ENCODE peak calls at places on chromosome 10, in five cellular contexts. H is heart right ventricle; N is stomach; R is prostate gland; B is CD4-positive, CD25-positive, alpha-beta regulatory T cell. P is an unnamed sample. For H3K4me1, the result is how much of the 10 kb centered on the place peaks cover.

GRCh38 chr10:93376372-93377296 is 105.5 kb downstream of the MYOF start:
- DNase-seq in B (peak), N (peak), R (peak), H (peak), P (peak)

GRCh38 chr10:19702215-19702614 is 114.0 kb upstream of the PLXDC2 start:
- DNase-seq in H (no peak), N (no peak), R (no peak), B (no peak), P (no peak)

GRCh38 chr10:38157270-38157685 is 63.1 kb downstream of the ZNF37A start:
- DNase-seq in H (no peak), R (no peak), B (no peak), N (no peak), P (no peak)

GRCh38 chr10:71701733-71702132 is 17.8 kb downstream of the C10orf105 start:
- DNase-seq in H (no peak), B (no peak), N (no peak), R (no peak), P (no peak)

GRCh38 chr10:86170255-86171153 is 196.1 kb downstream of the GRID1 start:
- DNase-seq in H (no peak), N (no peak), R (no peak), B (no peak), P (no peak)

GRCh38 chr10:70784476-70784875 is 701 bp downstream of the TBATA start:
- DNase-seq in H (no peak), B (no peak), N (no peak), R (no peak), P (no peak)

GRCh38 chr10:102118867-102119266 is 1.3 kb downstream of the LDB1 start:
- DNase-seq in B (no peak), R (peak), N (peak), H (peak), P (peak)

GRCh38 chr10:119633538-119634218 is 17.5 kb upstream of the BAG3 start:
- DNase-seq in B (no peak), N (no peak), R (no peak), H (no peak), P (no peak)

GRCh38 chr10:21944727-21945386 is 58.7 kb downstream of the DNAJC1 start:
- DNase-seq in H (no peak), B (no peak), N (no peak), R (no peak), P (no peak)

GRCh38 chr10:15856328-15857000 is 3.8 kb downstream of the MINDY3 start:
- DNase-seq in B (no peak), H (no peak), N (no peak), R (no peak), P (no peak)

GRCh38 chr10:80155696-80156215 is 23.2 kb downstream of the PLAC9 start:
- DNase-seq in B (no peak), R (no peak), H (no peak), N (no peak), P (peak)

GRCh38 chr10:127878474-127879055 is 14.2 kb downstream of the CLRN3 start:
- DNase-seq in N (no peak), B (no peak), H (no peak), R (no peak), P (no peak)

GRCh38 chr10:86355571-86356038 is 11.0 kb downstream of the GRID1 start:
- DNase-seq in N (no peak), H (peak), R (no peak), B (no peak), P (peak)

GRCh38 chr10:72011468-72011867 is 47.3 kb downstream of the CHST3 start:
- DNase-seq in N (no peak), R (peak), B (no peak), H (no peak), P (no peak)

GRCh38 chr10:6741561-6741960 is 161.5 kb upstream of the PRKCQ start:
- DNase-seq in B (no peak), R (no peak), N (no peak), H (no peak), P (no peak)

GRCh38 chr10:106804992-106805391 is 359.5 kb downstream of the SORCS1 start:
- DNase-seq in H (no peak), R (no peak), N (no peak), B (no peak), P (no peak)

GRCh38 chr10:121668336-121669009 is 70.2 kb upstream of the FGFR2 start:
- DNase-seq in N (peak), R (peak), H (peak), B (no peak), P (peak)

GRCh38 chr10:5944389-5945202 is 32.7 kb downstream of the IL15RA start:
- DNase-seq in H (no peak), N (peak), B (no peak), R (peak), P (peak)

GRCh38 chr10:101044117-101044516 is 13.1 kb downstream of the SFXN3 start:
- DNase-seq in N (no peak), R (no peak), B (no peak), H (no peak), P (no peak)

GRCh38 chr10:124704428-124704805 is 39.8 kb downstream of the FAM53B start:
- DNase-seq in R (no peak), N (no peak), B (no peak), H (no peak), P (no peak)

GRCh38 chr10:522350-522749 is 167.1 kb downstream of the DIP2C start:
- DNase-seq in N (no peak), R (no peak), H (no peak), B (no peak), P (no peak)

GRCh38 chr10:21534611-21535493 is 820 bp downstream of the MLLT10 start:
- DNase-seq in N (peak), H (peak), R (peak), B (peak), P (peak)

GRCh38 chr10:46312953-46313352 is 26.2 kb downstream of the ANTXRL start:
- DNase-seq in B (no peak), R (no peak), N (no peak), H (no peak), P (no peak)

GRCh38 chr10:25820496-25821415 is 113.3 kb upstream of the MYO3A start:
- DNase-seq in H (no peak), B (no peak), R (no peak), N (no peak), P (no peak)

DNA sequence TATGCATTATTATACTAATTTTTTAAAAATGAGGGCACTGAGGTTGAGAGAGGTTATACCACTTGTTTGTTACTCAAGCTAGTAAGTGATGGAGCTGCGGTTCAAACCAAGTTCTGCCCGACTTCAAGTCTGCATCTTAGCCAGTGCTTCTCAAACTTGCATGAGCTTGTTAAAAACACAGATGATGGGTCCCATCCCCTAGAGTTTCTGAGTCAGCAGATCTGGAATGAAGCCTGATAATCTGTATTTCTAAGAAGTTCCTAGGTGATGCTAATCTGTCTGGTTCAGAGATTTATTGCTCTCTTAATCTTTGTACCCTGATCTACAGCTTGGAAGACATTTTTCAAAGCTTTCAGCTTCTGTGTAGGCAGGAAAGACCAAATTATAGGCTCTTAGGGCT is 67.7 kb upstream of the CC2D2B start:
- DNase-seq in B (no peak), N (no peak), H (no peak), R (no peak), P (no peak)
- H3K27ac ChIP-seq in B (peak), N (peak), H (no peak), R (no peak), P (no peak)

GRCh38 chr10:78287618-78288017 is 254.0 kb downstream of the RPS24 start:
- DNase-seq in N (no peak), B (no peak), H (no peak), R (no peak), P (no peak)

GRCh38 chr10:78283069-78283682 is 249.5 kb downstream of the RPS24 start:
- DNase-seq in B (no peak), H (no peak), R (no peak), N (no peak), P (no peak)

GRCh38 chr10:78288716-78289115 is 255.1 kb downstream of the RPS24 start:
- DNase-seq in B (no peak), H (no peak), N (no peak), R (no peak), P (no peak)

GRCh38 chr10:78286186-78286585 is 252.5 kb downstream of the RPS24 start:
- DNase-seq in H (no peak), B (no peak), R (no peak), N (no peak), P (no peak)

GRCh38 chr10:78286675-78287074 is 253.0 kb downstream of the RPS24 start:
- DNase-seq in H (no peak), N (no peak), B (no peak), R (no peak), P (no peak)
- H3K4me1 ChIP-seq in H (under half), N (under half), B (under half), R (under half), P (under half)

GRCh38 chr10:132532174-132532573 is 5.4 kb upstream of the INPP5A start:
- DNase-seq in R (no peak), B (no peak), H (no peak), N (no peak), P (no peak)

GRCh38 chr10:132533571-132534260 is 3.9 kb upstream of the INPP5A start:
- DNase-seq in H (no peak), B (no peak), R (no peak), N (peak), P (no peak)

GRCh38 chr10:132534348-132535064 is 3.1 kb upstream of the INPP5A start:
- DNase-seq in H (no peak), B (no peak), N (peak), R (no peak), P (no peak)

GRCh38 chr10:132535065-132535651 is 2.4 kb upstream of the INPP5A start:
- DNase-seq in R (no peak), N (peak), B (no peak), H (no peak), P (no peak)

GRCh38 chr10:132532784-132533560 is 4.6 kb upstream of the INPP5A start:
- DNase-seq in R (no peak), B (no peak), H (no peak), N (no peak), P (no peak)
- H3K27ac ChIP-seq in R (no peak), B (no peak), H (no peak), N (no peak), P (no peak)

GRCh38 chr10:11322698-11323097 is 288.8 kb downstream of the USP6NL start:
- DNase-seq in B (no peak), N (no peak), R (no peak), H (no peak), P (no peak)

GRCh38 chr10:11326919-11327318 is 284.5 kb downstream of the USP6NL start:
- DNase-seq in N (no peak), R (no peak), H (no peak), B (no peak), P (no peak)

GRCh38 chr10:11326241-11326640 is 285.2 kb downstream of the USP6NL start:
- DNase-seq in H (no peak), N (no peak), R (no peak), B (no peak), P (no peak)

GRCh38 chr10:11325817-11326216 is 285.6 kb downstream of the USP6NL start:
- DNase-seq in B (no peak), H (no peak), R (no peak), N (no peak), P (no peak)

GRCh38 chr10:11324761-11325321 is 286.6 kb downstream of the USP6NL start:
- DNase-seq in N (no peak), B (no peak), H (no peak), R (no peak), P (no peak)
- H3K4me1 ChIP-seq in N (under half), B (under half), H (under half), R (under half), P (under half)